ENCODE peak calls at places on chromosomes 16 and 17, in six cellular contexts. One of them, this sample, is unnamed.
A peak's percentile ranks its signal among the peaks of the same experiment; 100 is the strongest.

GRCh38 chr16:23254338-23254737 is 47.8 kb upstream of the SCNN1B start:
- DNase-seq in activated naive CD4-positive, alpha-beta T cell treated with anti-CD3 and anti-CD28 coated beads for 36 hours: no peak
- DNase-seq in NCI-H2081: no peak
- DNase-seq in stimulated activated CD4-positive, alpha-beta T cell treated with anti-CD3 and anti-CD28 coated beads, Interleukin-2, amount 100 ng/mL, for 48 hours: no peak
- DNase-seq in activated CD8-positive, alpha-beta T cell treated with anti-CD3 and anti-CD28 coated beads for 36 hours: peak; percentile 16
- DNase-seq in cardiac muscle cell: peak; percentile 6
- DNase-seq in this sample: no peak

GRCh38 chr17:65320856-65321255 is 183.7 kb downstream of the RGS9 start:
- DNase-seq in activated naive CD4-positive, alpha-beta T cell treated with anti-CD3 and anti-CD28 coated beads for 36 hours: no peak
- DNase-seq in NCI-H2081: no peak
- DNase-seq in stimulated activated CD4-positive, alpha-beta T cell treated with anti-CD3 and anti-CD28 coated beads, Interleukin-2, amount 100 ng/mL, for 48 hours: no peak
- DNase-seq in activated CD8-positive, alpha-beta T cell treated with anti-CD3 and anti-CD28 coated beads for 36 hours: no peak
- DNase-seq in cardiac muscle cell: no peak
- DNase-seq in this sample: no peak

GRCh38 chr16:70395345-70395901 is 43.5 kb downstream of the ST3GAL2 start:
- DNase-seq in activated naive CD4-positive, alpha-beta T cell treated with anti-CD3 and anti-CD28 coated beads for 36 hours: peak; percentile 80
- DNase-seq in NCI-H2081: no peak
- DNase-seq in stimulated activated CD4-positive, alpha-beta T cell treated with anti-CD3 and anti-CD28 coated beads, Interleukin-2, amount 100 ng/mL, for 48 hours: peak; percentile 71
- DNase-seq in activated CD8-positive, alpha-beta T cell treated with anti-CD3 and anti-CD28 coated beads for 36 hours: peak; percentile 73
- DNase-seq in cardiac muscle cell: peak; percentile 81
- DNase-seq in this sample: peak; percentile 78

GRCh38 chr16:995087-995486 is 13.5 kb downstream of the SOX8 start:
- DNase-seq in activated naive CD4-positive, alpha-beta T cell treated with anti-CD3 and anti-CD28 coated beads for 36 hours: no peak
- DNase-seq in NCI-H2081: no peak
- DNase-seq in stimulated activated CD4-positive, alpha-beta T cell treated with anti-CD3 and anti-CD28 coated beads, Interleukin-2, amount 100 ng/mL, for 48 hours: no peak
- DNase-seq in activated CD8-positive, alpha-beta T cell treated with anti-CD3 and anti-CD28 coated beads for 36 hours: peak; percentile 27
- DNase-seq in cardiac muscle cell: peak; percentile 34
- DNase-seq in this sample: peak; percentile 33

GRCh38 chr16:5928476-5929055 is 831.0 kb upstream of the EEF2KMT start:
- DNase-seq in activated naive CD4-positive, alpha-beta T cell treated with anti-CD3 and anti-CD28 coated beads for 36 hours: no peak
- DNase-seq in NCI-H2081: no peak
- DNase-seq in stimulated activated CD4-positive, alpha-beta T cell treated with anti-CD3 and anti-CD28 coated beads, Interleukin-2, amount 100 ng/mL, for 48 hours: no peak
- DNase-seq in activated CD8-positive, alpha-beta T cell treated with anti-CD3 and anti-CD28 coated beads for 36 hours: no peak
- DNase-seq in cardiac muscle cell: no peak
- DNase-seq in this sample: no peak

GRCh38 chr17:869567-870530 is 87.7 kb downstream of the MRM3 start:
- DNase-seq in activated naive CD4-positive, alpha-beta T cell treated with anti-CD3 and anti-CD28 coated beads for 36 hours: no peak
- DNase-seq in NCI-H2081: no peak
- DNase-seq in stimulated activated CD4-positive, alpha-beta T cell treated with anti-CD3 and anti-CD28 coated beads, Interleukin-2, amount 100 ng/mL, for 48 hours: no peak
- DNase-seq in activated CD8-positive, alpha-beta T cell treated with anti-CD3 and anti-CD28 coated beads for 36 hours: no peak
- DNase-seq in cardiac muscle cell: no peak
- DNase-seq in this sample: no peak

GRCh38 chr17:45640141-45640850 is 143.8 kb upstream of the CRHR1 start:
- DNase-seq in activated naive CD4-positive, alpha-beta T cell treated with anti-CD3 and anti-CD28 coated beads for 36 hours: peak; percentile 84
- DNase-seq in NCI-H2081: no peak
- DNase-seq in stimulated activated CD4-positive, alpha-beta T cell treated with anti-CD3 and anti-CD28 coated beads, Interleukin-2, amount 100 ng/mL, for 48 hours: peak; percentile 71
- DNase-seq in activated CD8-positive, alpha-beta T cell treated with anti-CD3 and anti-CD28 coated beads for 36 hours: peak; percentile 77
- DNase-seq in cardiac muscle cell: peak; percentile 89
- DNase-seq in this sample: peak; percentile 78

GRCh38 chr16:35753559-35754390 is 2294.4 kb downstream of the TP53TG3F start:
- DNase-seq in activated naive CD4-positive, alpha-beta T cell treated with anti-CD3 and anti-CD28 coated beads for 36 hours: no peak
- DNase-seq in NCI-H2081: no peak
- DNase-seq in stimulated activated CD4-positive, alpha-beta T cell treated with anti-CD3 and anti-CD28 coated beads, Interleukin-2, amount 100 ng/mL, for 48 hours: no peak
- DNase-seq in activated CD8-positive, alpha-beta T cell treated with anti-CD3 and anti-CD28 coated beads for 36 hours: no peak
- DNase-seq in cardiac muscle cell: no peak
- DNase-seq in this sample: no peak

GRCh38 chr16:71709231-71709781 is 15.2 kb downstream of the PHLPP2 start:
- DNase-seq in activated naive CD4-positive, alpha-beta T cell treated with anti-CD3 and anti-CD28 coated beads for 36 hours: no peak
- DNase-seq in NCI-H2081: no peak
- DNase-seq in stimulated activated CD4-positive, alpha-beta T cell treated with anti-CD3 and anti-CD28 coated beads, Interleukin-2, amount 100 ng/mL, for 48 hours: no peak
- DNase-seq in activated CD8-positive, alpha-beta T cell treated with anti-CD3 and anti-CD28 coated beads for 36 hours: no peak
- DNase-seq in cardiac muscle cell: no peak
- DNase-seq in this sample: peak; percentile 40

GRCh38 chr17:58564971-58565370 is 50.5 kb upstream of the MTMR4 start:
- DNase-seq in activated naive CD4-positive, alpha-beta T cell treated with anti-CD3 and anti-CD28 coated beads for 36 hours: no peak
- DNase-seq in NCI-H2081: no peak
- DNase-seq in stimulated activated CD4-positive, alpha-beta T cell treated with anti-CD3 and anti-CD28 coated beads, Interleukin-2, amount 100 ng/mL, for 48 hours: no peak
- DNase-seq in activated CD8-positive, alpha-beta T cell treated with anti-CD3 and anti-CD28 coated beads for 36 hours: no peak
- DNase-seq in cardiac muscle cell: no peak
- DNase-seq in this sample: no peak

GRCh38 chr17:1179635-1180433 is at the start of gene ABR:
- DNase-seq in activated naive CD4-positive, alpha-beta T cell treated with anti-CD3 and anti-CD28 coated beads for 36 hours: peak; percentile 51
- DNase-seq in NCI-H2081: no peak
- DNase-seq in stimulated activated CD4-positive, alpha-beta T cell treated with anti-CD3 and anti-CD28 coated beads, Interleukin-2, amount 100 ng/mL, for 48 hours: no peak
- DNase-seq in activated CD8-positive, alpha-beta T cell treated with anti-CD3 and anti-CD28 coated beads for 36 hours: peak; percentile 55
- DNase-seq in cardiac muscle cell: peak; percentile 79
- DNase-seq in this sample: peak; percentile 64

This sample was measured in lung microvascular endothelial cell.